ENCODE peak calls at places on chromosomes 11 and 22, in four cellular contexts. One of them, this sample, is unnamed.

GRCh38 chr22:43128116-43128515 is 15.1 kb downstream of the MCAT start:
- DNase-seq in thoracic aorta: no peak
- DNase-seq in fibroblast of mammary gland: no peak
- DNase-seq in RWPE1: no peak
- DNase-seq in this sample: no peak

GRCh38 chr22:34072585-34072984 is 152.3 kb upstream of the LARGE1 start:
- DNase-seq in thoracic aorta: no peak
- DNase-seq in fibroblast of mammary gland: no peak
- DNase-seq in RWPE1: no peak
- DNase-seq in this sample: no peak

GRCh38 chr11:47060807-47061206 is 115.9 kb downstream of the ARFGAP2 start:
- DNase-seq in thoracic aorta: no peak
- DNase-seq in fibroblast of mammary gland: peak
- DNase-seq in RWPE1: no peak
- DNase-seq in this sample: no peak

GRCh38 chr11:43982421-43982820 is 40.0 kb downstream of the C11orf96 start:
- DNase-seq in thoracic aorta: no peak
- DNase-seq in fibroblast of mammary gland: no peak
- DNase-seq in RWPE1: no peak
- DNase-seq in this sample: no peak

GRCh38 chr22:49638788-49639187 is 188.9 kb downstream of the BRD1 start:
- DNase-seq in thoracic aorta: no peak
- DNase-seq in fibroblast of mammary gland: peak
- DNase-seq in RWPE1: peak
- DNase-seq in this sample: peak

GRCh38 chr11:34050967-34051348 is 573 bp upstream of the CAPRIN1 start:
- DNase-seq in thoracic aorta: no peak
- DNase-seq in fibroblast of mammary gland: peak
- DNase-seq in RWPE1: no peak
- DNase-seq in this sample: no peak

GRCh38 chr11:69524991-69525411 is 43.5 kb downstream of the LINC01488 start:
- DNase-seq in thoracic aorta: no peak
- DNase-seq in fibroblast of mammary gland: no peak
- DNase-seq in RWPE1: no peak
- DNase-seq in this sample: no peak

GRCh38 chr11:37230865-37231264 is 632.8 kb upstream of the RAG2 start:
- DNase-seq in thoracic aorta: no peak
- DNase-seq in fibroblast of mammary gland: no peak
- DNase-seq in RWPE1: no peak
- DNase-seq in this sample: peak

GRCh38 chr11:109046284-109046992 is 375.6 kb upstream of the C11orf87 start:
- DNase-seq in thoracic aorta: no peak
- DNase-seq in fibroblast of mammary gland: no peak
- DNase-seq in RWPE1: no peak
- DNase-seq in this sample: no peak

GRCh38 chr11:8806974-8807373 is 104.0 kb upstream of the AKIP1 start:
- DNase-seq in thoracic aorta: no peak
- DNase-seq in fibroblast of mammary gland: no peak
- DNase-seq in RWPE1: no peak
- DNase-seq in this sample: no peak

GRCh38 chr11:20070459-20070858 is 89.8 kb downstream of the DBX1 start:
- DNase-seq in thoracic aorta: no peak
- DNase-seq in fibroblast of mammary gland: no peak
- DNase-seq in RWPE1: no peak
- DNase-seq in this sample: no peak

GRCh38 chr11:10483174-10483573 is 28.1 kb downstream of the AMPD3 start:
- DNase-seq in thoracic aorta: no peak
- DNase-seq in fibroblast of mammary gland: no peak
- DNase-seq in RWPE1: no peak
- DNase-seq in this sample: no peak

GRCh38 chr11:20611892-20612291 is 12.5 kb downstream of the SLC6A5 start:
- DNase-seq in thoracic aorta: no peak
- DNase-seq in fibroblast of mammary gland: no peak
- DNase-seq in RWPE1: no peak
- DNase-seq in this sample: peak

GRCh38 chr22:24161485-24161884 is 19.8 kb upstream of the SUSD2 start:
- DNase-seq in thoracic aorta: no peak
- DNase-seq in fibroblast of mammary gland: no peak
- DNase-seq in RWPE1: no peak
- DNase-seq in this sample: no peak

GRCh38 chr11:1084561-1085439 is 10.1 kb downstream of the MUC2 start:
- DNase-seq in thoracic aorta: no peak
- DNase-seq in fibroblast of mammary gland: no peak
- DNase-seq in RWPE1: no peak
- DNase-seq in this sample: peak

GRCh38 chr11:123924027-123924426 is 15.4 kb upstream of the OR4D5 start:
- DNase-seq in thoracic aorta: no peak
- DNase-seq in fibroblast of mammary gland: no peak
- DNase-seq in RWPE1: no peak
- DNase-seq in this sample: no peak

GRCh38 chr11:64044730-64045386 is 9.1 kb downstream of the FLRT1 start:
- DNase-seq in thoracic aorta: no peak
- DNase-seq in fibroblast of mammary gland: no peak
- DNase-seq in RWPE1: no peak
- DNase-seq in this sample: no peak

GRCh38 chr11:106456651-106457050 is 379.2 kb downstream of the AASDHPPT start:
- DNase-seq in thoracic aorta: no peak
- DNase-seq in fibroblast of mammary gland: peak
- DNase-seq in RWPE1: peak
- DNase-seq in this sample: peak

GRCh38 chr11:120929090-120929489 is 94.8 kb upstream of the TBCEL start:
- DNase-seq in thoracic aorta: no peak
- DNase-seq in fibroblast of mammary gland: peak
- DNase-seq in RWPE1: no peak
- DNase-seq in this sample: no peak

GRCh38 chr11:120929664-120930154 is 94.2 kb upstream of the TBCEL start:
- DNase-seq in thoracic aorta: no peak
- DNase-seq in fibroblast of mammary gland: peak
- DNase-seq in RWPE1: peak
- DNase-seq in this sample: peak

GRCh38 chr11:120925944-120926343 is 98.0 kb upstream of the TBCEL start:
- DNase-seq in thoracic aorta: no peak
- DNase-seq in fibroblast of mammary gland: no peak
- DNase-seq in RWPE1: no peak
- DNase-seq in this sample: no peak

GRCh38 chr11:120931057-120931779 is 92.7 kb upstream of the TBCEL start:
- DNase-seq in thoracic aorta: no peak
- DNase-seq in fibroblast of mammary gland: no peak
- DNase-seq in RWPE1: no peak
- DNase-seq in this sample: no peak

GRCh38 chr11:120928506-120929062 is 95.3 kb upstream of the TBCEL start:
- DNase-seq in thoracic aorta: no peak
- DNase-seq in fibroblast of mammary gland: no peak
- DNase-seq in RWPE1: no peak
- DNase-seq in this sample: no peak
- TF ChIP-seq CTCF in thoracic aorta: no peak
- TF ChIP-seq CTCF in fibroblast of mammary gland: no peak
- TF ChIP-seq CTCF in RWPE1: no peak
- TF ChIP-seq CTCF in this sample: no peak

GRCh38 chr11:119229736-119230135 is 23.6 kb downstream of the CBL start:
- DNase-seq in thoracic aorta: no peak
- DNase-seq in fibroblast of mammary gland: no peak
- DNase-seq in RWPE1: peak
- DNase-seq in this sample: no peak
- TF ChIP-seq CTCF in thoracic aorta: no peak
- TF ChIP-seq CTCF in fibroblast of mammary gland: no peak
- TF ChIP-seq CTCF in RWPE1: no peak
- TF ChIP-seq CTCF in this sample: no peak

GRCh38 chr22:42050641-42051040 is 20.0 kb downstream of the NAGA start:
- DNase-seq in thoracic aorta: no peak
- DNase-seq in fibroblast of mammary gland: no peak
- DNase-seq in RWPE1: no peak
- DNase-seq in this sample: no peak
- TF ChIP-seq CTCF in thoracic aorta: no peak
- TF ChIP-seq CTCF in fibroblast of mammary gland: no peak
- TF ChIP-seq CTCF in RWPE1: no peak
- TF ChIP-seq CTCF in this sample: no peak

DNA sequence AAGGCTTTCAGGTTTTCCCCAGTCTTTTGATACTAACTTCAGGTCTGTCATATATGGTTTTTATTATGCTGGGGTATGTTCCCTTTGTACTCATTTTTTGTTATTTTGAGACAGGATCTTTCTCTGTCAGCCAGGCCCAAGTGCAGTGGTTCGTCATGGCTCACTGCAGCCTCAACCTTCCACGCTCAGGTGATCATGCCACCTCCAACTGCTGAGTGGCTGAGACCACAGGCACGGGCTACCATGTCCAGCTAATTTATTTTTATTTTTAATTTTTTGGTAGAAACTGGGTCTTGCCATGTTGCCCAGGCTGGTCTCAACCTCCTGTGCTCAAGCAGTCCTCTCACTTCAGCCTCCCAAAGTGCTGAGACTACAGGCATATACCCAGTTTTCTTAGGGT is 50.6 kb upstream of the PDGFD start:
- DNase-seq in thoracic aorta: no peak
- DNase-seq in fibroblast of mammary gland: no peak
- DNase-seq in RWPE1: no peak
- DNase-seq in this sample: no peak
- TF ChIP-seq CTCF in thoracic aorta: no peak
- TF ChIP-seq CTCF in fibroblast of mammary gland: no peak
- TF ChIP-seq CTCF in RWPE1: no peak
- TF ChIP-seq CTCF in this sample: no peak

This sample was measured in MCF 10A.